ENCODE peak calls at places on chromosomes 16 and 17, in ten cellular contexts. H is bronchial epithelial cell, N is thoracic aorta, I is cardiac fibroblast, B is heart right ventricle, A is endothelial cell of umbilical vein, J is kidney epithelial cell, K is Calu3, R is body of pancreas, D is HFF-Myc. T is an unnamed sample.

GRCh38 chr16:3458278-3458851 is 14.9 kb downstream of the NAA60 start:
- DNase-seq in I (peak), A (peak), B (peak), D (no peak), K (peak), J (no peak), N (no peak), R (no peak), H (peak), T (peak)

GRCh38 chr17:4607773-4608187 is 23.5 kb downstream of the SMTNL2 start:
- DNase-seq in I (peak), K (no peak), B (peak), A (peak), H (no peak), N (no peak), D (no peak), R (peak), J (no peak), T (peak)

GRCh38 chr16:25126820-25127232 is 15.3 kb downstream of the LCMT1 start:
- DNase-seq in D (peak), K (peak), B (no peak), H (peak), N (no peak), J (no peak), I (peak), R (peak), A (peak), T (peak)

GRCh38 chr16:67652578-67653130 is 7.4 kb downstream of the ACD start:
- DNase-seq in A (no peak), D (no peak), R (no peak), J (no peak), I (no peak), N (no peak), H (no peak), B (peak), K (peak), T (no peak)

GRCh38 chr17:7237761-7238417 is 1.4 kb downstream of the PHF23 start:
- DNase-seq in D (no peak), H (no peak), B (peak), R (peak), I (peak), J (no peak), N (no peak), A (peak), K (peak), T (no peak)

GRCh38 chr16:11258553-11259287 is 2.7 kb upstream of the SOCS1 start:
- DNase-seq in R (peak), B (peak), N (no peak), D (no peak), J (no peak), I (peak), H (no peak), K (no peak), A (no peak), T (no peak)

GRCh38 chr17:31446195-31446967 is 54.9 kb downstream of the RAB11FIP4 start:
- DNase-seq in H (no peak), D (no peak), K (no peak), A (no peak), R (no peak), J (no peak), B (no peak), N (no peak), I (no peak), T (no peak)

GRCh38 chr16:12347365-12347764 is 370.8 kb downstream of the SNX29 start:
- DNase-seq in D (no peak), R (no peak), N (no peak), B (no peak), J (no peak), I (no peak), A (no peak), K (no peak), H (no peak), T (no peak)

GRCh38 chr17:31515226-31515759 is 123.8 kb downstream of the RAB11FIP4 start:
- DNase-seq in D (no peak), K (no peak), I (no peak), B (no peak), R (no peak), N (no peak), J (no peak), H (no peak), A (no peak), T (no peak)

GRCh38 chr16:22813946-22814325 is at the start of gene HS3ST2:
- DNase-seq in K (no peak), D (no peak), A (no peak), B (peak), H (peak), I (peak), R (no peak), J (no peak), N (no peak), T (no peak)

GRCh38 chr16:67301080-67301757 is 21.9 kb downstream of the PLEKHG4 start:
- DNase-seq in D (no peak), K (no peak), A (no peak), R (no peak), I (peak), N (no peak), J (no peak), H (no peak), B (peak), T (no peak)

GRCh38 chr17:82432017-82432416 is 13.6 kb upstream of the OGFOD3 start:
- DNase-seq in A (no peak), H (no peak), D (no peak), I (no peak), K (no peak), N (no peak), R (no peak), B (no peak), J (no peak), T (no peak)

GRCh38 chr17:21200590-21201301 is 13.2 kb downstream of the TMEM11 start:
- DNase-seq in N (no peak), J (no peak), K (no peak), D (no peak), A (no peak), I (no peak), H (peak), B (no peak), R (no peak), T (no peak)

GRCh38 chr17:7850118-7850504 is 4.8 kb upstream of the TMEM88 start:
- DNase-seq in A (no peak), I (no peak), J (no peak), D (no peak), B (no peak), H (no peak), N (no peak), K (no peak), R (no peak), T (no peak)

GRCh38 chr16:73549960-73550359 is 502.0 kb upstream of the ZFHX3 start:
- DNase-seq in N (no peak), R (no peak), I (no peak), K (no peak), J (no peak), B (no peak), H (no peak), D (no peak), A (no peak), T (no peak)

GRCh38 chr17:61157246-61157887 is 242.3 kb upstream of the TBX2 start:
- DNase-seq in I (peak), K (no peak), B (no peak), R (no peak), A (no peak), D (no peak), N (no peak), J (no peak), H (no peak), T (peak)

GRCh38 chr17:16941072-16941641 is 30.8 kb downstream of the TNFRSF13B start:
- DNase-seq in K (no peak), A (no peak), N (no peak), D (no peak), R (no peak), B (no peak), J (no peak), H (no peak), I (no peak), T (no peak)

GRCh38 chr16:87860553-87861299 is 8.6 kb downstream of the SLC7A5 start:
- DNase-seq in H (peak), D (peak), J (no peak), B (no peak), N (no peak), I (peak), A (peak), K (peak), R (peak), T (peak)

GRCh38 chr16:81863630-81864352 is 84.7 kb downstream of the PLCG2 start:
- DNase-seq in I (no peak), B (no peak), N (no peak), D (no peak), J (no peak), A (no peak), R (no peak), H (no peak), K (no peak), T (no peak)

GRCh38 chr16:16139806-16140205 is 83.5 kb downstream of the ABCC6 start:
- DNase-seq in J (no peak), B (no peak), K (no peak), N (no peak), H (no peak), R (no peak), A (no peak), I (no peak), D (no peak), T (no peak)

GRCh38 chr16:64051826-64052225 is 1070.0 kb downstream of the CDH11 start:
- DNase-seq in A (peak), R (no peak), H (peak), I (peak), J (no peak), K (no peak), N (no peak), D (peak), B (no peak), T (peak)

GRCh38 chr16:58021661-58022551 is 3.6 kb upstream of the MMP15 start:
- DNase-seq in K (peak), H (peak), I (peak), D (no peak), B (no peak), R (no peak), A (no peak), J (peak), N (no peak), T (peak)

GRCh38 chr16:67258160-67258835 is 9.5 kb downstream of the SLC9A5 start:
- DNase-seq in N (no peak), B (no peak), H (no peak), R (no peak), A (peak), J (no peak), I (no peak), D (no peak), K (no peak), T (no peak)

GRCh38 chr17:42518755-42519545 is 17.1 kb upstream of the NAGLU start:
- DNase-seq in A (peak), N (no peak), K (peak), B (peak), D (no peak), I (peak), R (peak), J (no peak), H (peak), T (peak)

GRCh38 chr17:37300683-37301082 is 75.1 kb upstream of the C17orf78 start:
- DNase-seq in R (no peak), B (no peak), K (no peak), J (no peak), D (no peak), N (no peak), A (no peak), H (peak), I (no peak), T (no peak)

GRCh38 chr16:31007684-31008083 is 2.8 kb downstream of the STX1B start:
- DNase-seq in D (no peak), I (no peak), H (no peak), B (no peak), N (no peak), A (no peak), R (no peak), J (no peak), K (no peak), T (no peak)
- TF ChIP-seq CTCF in D (no peak), I (no peak), H (no peak), B (no peak), N (no peak), A (no peak), R (no peak), J (no peak), K (no peak), T (no peak)

GRCh38 chr16:65314246-65315003 is 192.6 kb upstream of the CDH11 start:
- DNase-seq in J (no peak), A (no peak), B (no peak), I (no peak), K (no peak), R (no peak), N (no peak), H (no peak), D (no peak), T (peak)

GRCh38 chr16:65309294-65309850 is 187.5 kb upstream of the CDH11 start:
- DNase-seq in A (no peak), I (no peak), B (no peak), R (no peak), J (no peak), H (no peak), K (no peak), N (no peak), D (no peak), T (no peak)

GRCh38 chr16:65315004-65315398 is 193.1 kb upstream of the CDH11 start:
- DNase-seq in K (no peak), H (no peak), J (no peak), R (peak), D (no peak), N (peak), I (peak), A (no peak), B (peak), T (no peak)

GRCh38 chr16:65312795-65313194 is 190.9 kb upstream of the CDH11 start:
- DNase-seq in J (no peak), N (no peak), D (no peak), R (no peak), H (no peak), B (no peak), A (no peak), K (no peak), I (peak), T (peak)

DNA sequence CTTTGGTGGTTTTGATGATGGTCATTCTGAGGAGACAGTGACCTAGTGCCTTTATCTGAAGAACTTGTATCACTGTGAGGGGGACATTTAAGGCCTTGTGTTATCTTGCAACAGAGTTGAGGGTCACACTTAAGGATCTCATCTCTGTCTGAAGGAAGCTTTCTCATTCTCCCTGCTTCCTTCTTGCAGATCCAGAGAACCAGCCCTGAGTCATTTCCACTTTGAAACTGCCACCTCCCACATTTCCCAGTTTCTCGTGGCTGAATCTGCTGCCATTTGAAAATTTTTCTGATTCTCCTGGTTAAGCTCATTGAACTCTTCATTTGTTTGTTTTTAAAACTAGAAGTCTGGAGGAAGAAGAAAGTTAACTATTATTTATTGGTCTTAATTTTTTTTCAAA is 190.2 kb upstream of the CDH11 start:
- DNase-seq in I (peak), A (peak), J (no peak), H (peak), K (no peak), R (no peak), N (no peak), D (no peak), B (no peak), T (peak)
- TF ChIP-seq CTCF in I (no peak), A (no peak), J (no peak), H (no peak), K (no peak), R (no peak), N (no peak), D (no peak), B (no peak), T (no peak)

DNA sequence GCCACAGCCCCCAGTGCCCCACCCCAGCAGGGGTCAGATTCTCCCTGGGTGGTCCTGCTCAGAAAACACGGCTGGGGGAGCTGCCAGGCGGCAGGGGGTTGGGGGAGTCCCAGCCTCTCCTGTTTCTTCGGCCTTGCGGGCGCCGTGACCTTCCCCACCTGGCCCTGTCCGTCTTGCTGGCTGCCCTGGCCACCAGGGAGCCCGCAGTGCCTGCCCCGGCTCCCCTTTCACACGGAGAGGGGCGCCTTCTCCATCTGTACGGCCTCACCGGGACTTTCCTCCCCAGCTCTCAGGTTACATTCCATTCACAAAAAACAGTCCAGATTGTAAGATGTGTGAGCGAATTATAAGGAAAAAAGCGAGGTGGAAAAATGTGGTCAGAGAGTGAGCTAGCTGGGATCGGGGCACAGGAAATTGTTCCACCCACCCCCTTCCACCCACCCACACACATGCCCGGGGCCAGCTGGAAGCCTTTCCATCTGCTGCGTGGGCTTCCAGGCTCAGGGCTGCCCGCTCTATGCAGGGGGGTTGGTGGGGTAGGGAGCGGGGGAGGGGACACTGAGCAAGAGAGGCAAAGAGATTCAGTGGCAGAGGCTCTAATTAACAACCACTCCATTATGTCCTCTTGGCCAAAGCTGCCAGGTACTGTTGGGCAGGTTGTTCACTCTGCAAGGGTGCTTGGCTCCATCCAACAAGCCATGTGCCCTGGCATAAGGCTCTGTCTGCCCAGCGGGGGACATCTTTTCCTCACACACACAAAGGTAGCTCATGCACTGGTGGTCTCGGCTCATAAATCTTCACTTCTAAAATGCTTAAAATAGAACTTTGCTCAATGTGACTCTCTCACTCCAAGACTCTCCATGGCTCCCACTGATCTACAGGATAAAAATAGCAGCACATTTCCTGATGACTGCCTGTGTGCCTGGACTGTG is 14.7 kb upstream of the CIBAR2 start:
- DNase-seq in I (peak), R (no peak), D (peak), B (no peak), N (no peak), H (peak), J (peak), K (peak), A (peak), T (peak)
- TF ChIP-seq CTCF in I (no peak), R (no peak), D (no peak), B (no peak), N (no peak), H (no peak), J (no peak), K (no peak), A (no peak), T (no peak)

DNA sequence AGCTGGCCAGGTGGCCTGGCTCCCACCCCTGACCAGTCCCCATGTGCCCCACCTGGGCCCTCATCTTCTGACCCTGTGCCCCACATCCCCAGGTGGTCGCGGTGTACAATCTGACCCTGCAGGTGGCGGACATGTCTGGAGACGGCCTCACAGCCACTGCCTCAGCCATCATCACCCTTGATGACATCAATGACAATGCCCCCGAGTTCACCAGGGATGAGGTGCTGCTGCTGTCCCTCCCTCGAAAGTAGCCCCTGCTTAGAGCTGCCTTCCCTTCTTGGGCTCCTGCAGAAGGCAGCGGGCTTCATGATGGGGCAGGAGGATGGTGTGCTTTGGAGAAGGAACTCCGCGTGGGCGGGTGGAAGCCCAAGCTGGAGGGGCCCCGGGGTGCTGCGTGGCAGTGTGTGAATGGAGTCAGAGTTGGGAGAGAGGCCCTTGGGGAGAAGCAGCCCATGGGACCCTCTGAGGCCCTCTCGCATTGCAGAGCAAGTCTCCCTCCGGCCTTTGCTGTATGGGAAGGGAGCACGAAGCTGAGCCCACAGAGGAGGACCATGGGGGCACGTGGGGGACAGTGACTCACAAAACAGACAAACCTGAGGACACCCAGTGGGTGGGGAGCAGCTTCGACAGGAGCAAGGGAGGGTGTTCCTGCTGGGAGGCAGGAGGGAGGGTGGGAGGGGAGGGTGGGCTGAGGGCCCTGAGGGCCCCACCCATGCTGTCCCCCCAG is 12.8 kb downstream of the SLC22A31 start:
- DNase-seq in J (no peak), A (no peak), B (peak), K (no peak), I (no peak), R (no peak), D (no peak), N (no peak), H (no peak), T (peak)
- TF ChIP-seq CTCF in J (no peak), A (no peak), B (no peak), K (no peak), I (no peak), R (no peak), D (no peak), N (no peak), H (no peak), T (no peak)

DNA sequence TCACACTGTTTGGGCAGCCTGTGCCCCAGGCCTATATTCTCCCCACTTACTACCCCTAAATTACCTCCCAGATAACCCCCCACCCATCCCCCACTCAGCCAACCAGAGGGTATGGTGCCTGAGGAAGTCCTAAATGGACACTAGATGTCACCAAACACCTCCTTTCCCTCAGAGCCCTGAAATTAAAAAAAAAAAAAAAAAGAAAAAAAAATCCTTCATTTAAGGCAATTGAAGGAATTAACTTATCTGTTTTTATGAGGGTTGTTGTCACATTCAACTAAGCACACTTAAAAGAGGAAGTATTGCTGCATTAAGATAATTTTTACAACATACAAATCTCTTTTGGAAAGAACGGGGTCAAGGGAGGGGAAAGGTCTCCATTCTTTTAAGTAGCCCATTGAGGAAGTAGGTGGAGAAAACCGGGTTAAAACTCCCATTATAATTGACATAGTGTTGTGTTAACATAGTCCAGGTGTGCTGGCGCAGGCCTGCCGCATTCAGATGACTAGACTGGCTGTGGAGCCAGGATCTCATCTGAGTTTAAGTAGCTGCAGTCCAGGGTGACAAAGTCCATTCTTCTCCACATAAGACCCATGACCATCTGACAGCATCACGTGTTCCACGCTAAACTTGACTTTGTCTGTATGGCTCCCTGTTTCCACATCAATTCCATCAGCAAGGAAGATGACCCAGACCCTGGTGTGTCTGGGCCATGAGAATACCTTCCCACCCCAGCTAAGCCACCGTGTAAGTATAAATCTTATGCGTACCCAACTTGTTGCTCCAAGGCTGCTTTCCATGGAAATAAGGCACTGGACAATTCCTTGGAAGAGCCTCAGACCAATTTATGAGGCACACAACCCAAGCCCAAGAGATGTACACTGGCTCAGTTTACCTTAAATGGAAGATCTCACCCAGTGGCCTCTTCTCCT is 46.4 kb downstream of the SNX11 start:
- DNase-seq in R (peak), N (no peak), D (no peak), H (peak), B (no peak), K (peak), J (no peak), I (peak), A (peak), T (no peak)
- TF ChIP-seq CTCF in R (peak), N (no peak), D (peak), H (peak), B (no peak), K (peak), J (peak), I (peak), A (peak), T (peak)

T was measured in HFFc6.